ENCODE peak calls at places on chromosomes 1 and 21, in six cellular contexts. X is RWPE1, V is fibroblast of pulmonary artery, O is left lung, W is mesothelial cell of epicardium, R is choroid plexus epithelial cell. T is an unnamed sample.
A peak's percentile ranks its signal among the peaks of the same experiment; 100 is the strongest.

GRCh38 chr1:177983824-177984528 is 14.1 kb upstream of the SEC16B start:
- DNase-seq in W (no peak), V (peak; percentile 95), O (no peak), R (peak; percentile 97), X (peak; percentile 42), T (peak; percentile 95)

GRCh38 chr1:188668083-188668482 is 1809.6 kb downstream of the BRINP3 start:
- DNase-seq in R (no peak), W (no peak), X (peak; percentile 10), V (no peak), O (no peak), T (no peak)

GRCh38 chr1:2587071-2587859 is 688 bp downstream of the PRXL2B start:
- DNase-seq in V (peak; percentile 25), O (peak; percentile 89), W (no peak), X (peak; percentile 23), R (peak; percentile 26), T (peak; percentile 15)

GRCh38 chr1:205343431-205344009 is 13.2 kb downstream of the KLHDC8A start:
- DNase-seq in O (peak; percentile 82), X (no peak), W (no peak), V (no peak), R (no peak), T (no peak)

GRCh38 chr1:204295666-204296065 is 64.1 kb downstream of the PLEKHA6 start:
- DNase-seq in W (no peak), O (no peak), X (no peak), R (peak; percentile 41), V (no peak), T (no peak)

GRCh38 chr1:91864017-91864700 is 21.8 kb downstream of the TGFBR3 start:
- DNase-seq in R (peak; percentile 55), X (peak; percentile 53), W (no peak), V (peak; percentile 72), O (no peak), T (peak; percentile 43)

GRCh38 chr1:183515002-183515689 is 42.8 kb downstream of the SMG7 start:
- DNase-seq in W (no peak), X (peak; percentile 66), V (peak; percentile 53), O (no peak), R (peak; percentile 80), T (peak; percentile 66)

GRCh38 chr1:7266561-7266960 is 481.3 kb downstream of the CAMTA1 start:
- DNase-seq in X (no peak), R (no peak), V (no peak), O (no peak), W (no peak), T (no peak)

GRCh38 chr1:204829133-204829532 is 41.5 kb upstream of the NFASC start:
- DNase-seq in V (no peak), O (no peak), W (no peak), X (no peak), R (no peak), T (no peak)

GRCh38 chr1:50308883-50309282 is 114.4 kb downstream of the DMRTA2 start:
- DNase-seq in R (peak; percentile 16), O (no peak), X (peak; percentile 49), W (no peak), V (peak; percentile 46), T (peak; percentile 40)

GRCh38 chr1:68115308-68115707 is 64.9 kb upstream of the DIRAS3 start:
- DNase-seq in V (no peak), X (no peak), O (no peak), R (no peak), W (no peak), T (no peak)

GRCh38 chr1:154198756-154199562 is 7.1 kb upstream of the TPM3 start:
- DNase-seq in R (peak; percentile 83), O (no peak), V (peak; percentile 81), W (no peak), X (peak; percentile 48), T (peak; percentile 67)

GRCh38 chr1:92698932-92699331 is 86.0 kb downstream of the EVI5 start:
- DNase-seq in V (no peak), O (no peak), X (no peak), W (no peak), R (no peak), T (no peak)

GRCh38 chr1:211259596-211260126 is 495 bp downstream of the RCOR3 start:
- DNase-seq in R (peak; percentile 67), O (no peak), V (peak; percentile 61), X (peak; percentile 36), W (peak; percentile 41), T (peak; percentile 71)

GRCh38 chr1:1600861-1601563 is 1.1 kb upstream of the FNDC10 start:
- DNase-seq in W (no peak), V (no peak), O (peak; percentile 68), R (no peak), X (no peak), T (no peak)

GRCh38 chr1:183467687-183468086 is 4.6 kb upstream of the SMG7 start:
- DNase-seq in O (no peak), X (peak; percentile 61), R (peak; percentile 18), V (no peak), W (no peak), T (no peak)

GRCh38 chr1:32336963-32337675 is 1.1 kb upstream of the MARCKSL1 start:
- DNase-seq in V (peak; percentile 68), O (peak; percentile 91), X (no peak), R (peak; percentile 75), W (no peak), T (no peak)

GRCh38 chr1:31007462-31007991 is 58.0 kb downstream of the PUM1 start:
- DNase-seq in O (no peak), V (peak; percentile 80), W (no peak), R (peak; percentile 82), X (peak; percentile 68), T (peak; percentile 87)

GRCh38 chr1:108644984-108645383 is 15.9 kb downstream of the HENMT1 start:
- DNase-seq in W (no peak), O (peak; percentile 72), R (no peak), X (no peak), V (no peak), T (no peak)

GRCh38 chr1:117048431-117049133 is 11.5 kb upstream of the TTF2 start:
- DNase-seq in O (peak; percentile 43), W (no peak), X (no peak), V (no peak), R (no peak), T (no peak)

GRCh38 chr1:34419662-34420061 is 243.0 kb downstream of the C1orf94 start:
- DNase-seq in X (no peak), W (no peak), O (no peak), V (no peak), R (no peak), T (no peak)

GRCh38 chr1:29801561-29801973 is 565.2 kb downstream of the PTPRU start:
- DNase-seq in O (no peak), X (no peak), W (no peak), R (no peak), V (no peak), T (no peak)

GRCh38 chr1:32592953-32593352 is 53.7 kb downstream of the ZBTB8A start:
- DNase-seq in R (peak; percentile 23), W (no peak), V (no peak), X (no peak), O (no peak), T (peak; percentile 50)

DNA sequence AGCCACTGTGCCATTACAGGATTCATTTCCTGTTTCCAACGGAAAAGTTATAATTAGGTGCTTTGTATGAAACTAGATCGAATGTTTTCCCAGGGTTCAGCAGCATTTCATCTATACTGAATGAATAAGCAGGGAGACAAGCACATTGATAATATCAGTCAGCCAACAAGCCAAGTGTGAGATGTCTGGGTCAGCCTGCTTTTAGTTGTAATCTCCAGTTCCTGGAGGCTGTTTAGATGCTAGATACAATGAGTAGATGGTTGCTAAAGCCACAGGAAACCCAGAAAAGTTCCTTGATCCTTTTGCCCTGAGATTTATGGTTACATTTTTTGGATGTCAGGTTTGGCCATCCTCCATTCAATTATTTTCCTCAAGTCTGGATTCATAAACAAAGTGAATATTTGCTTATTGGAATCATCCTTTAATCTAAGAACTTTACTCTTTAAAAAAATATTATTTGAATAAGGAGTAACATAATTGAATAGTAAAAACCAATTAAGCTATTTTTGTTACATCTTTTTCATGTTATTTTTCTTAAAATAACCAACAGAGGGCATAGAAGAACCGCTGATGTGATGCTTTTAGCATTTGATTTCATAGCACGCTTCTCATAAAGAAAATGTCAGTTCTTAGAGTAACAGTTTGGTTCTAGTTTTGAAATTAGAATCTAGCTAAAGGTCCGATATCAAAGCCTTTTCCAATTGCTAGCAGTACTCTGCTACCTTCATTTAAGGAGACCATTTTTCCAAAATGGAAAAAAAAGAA is 76.6 kb downstream of the HSPA13 start:
- DNase-seq in X (peak; percentile 10), R (peak; percentile 39), W (no peak), O (no peak), V (peak; percentile 37), T (no peak)
- TF ChIP-seq CTCF in X (peak; percentile 48), R (no peak), W (no peak), O (no peak), V (peak; percentile 23), T (no peak)

GRCh38 chr1:25531082-25531461 is 12.3 kb upstream of the LDLRAP1 start:
- DNase-seq in X (no peak), R (no peak), O (no peak), V (no peak), W (no peak), T (no peak)

GRCh38 chr1:25530348-25531081 is 12.9 kb upstream of the LDLRAP1 start:
- DNase-seq in V (no peak), O (no peak), X (no peak), W (no peak), R (no peak), T (no peak)

GRCh38 chr1:25534389-25534788 is 9.0 kb upstream of the LDLRAP1 start:
- DNase-seq in X (no peak), O (no peak), V (no peak), R (no peak), W (no peak), T (no peak)

GRCh38 chr1:25536124-25536523 is 7.3 kb upstream of the LDLRAP1 start:
- DNase-seq in V (no peak), R (no peak), O (no peak), W (no peak), X (no peak), T (no peak)

DNA sequence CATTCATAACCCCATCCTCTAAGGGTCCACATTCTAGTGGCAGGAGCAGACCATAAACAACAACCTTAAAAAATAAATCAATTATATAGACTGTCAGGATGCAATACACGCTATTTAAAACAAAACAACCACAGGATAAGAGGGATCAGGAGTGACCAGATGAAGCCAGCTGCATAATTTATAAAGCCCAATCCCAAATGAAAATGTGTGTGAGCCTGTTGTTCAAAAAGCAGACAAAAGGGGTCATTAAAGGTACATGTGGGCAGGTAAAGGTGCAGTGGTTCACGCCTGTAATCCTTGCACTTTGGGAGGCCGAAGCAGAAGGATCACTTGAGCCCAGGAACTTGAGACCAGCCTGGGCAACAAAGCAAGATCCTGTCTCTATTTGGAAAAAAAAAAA is 10.4 kb upstream of the LDLRAP1 start:
- DNase-seq in X (no peak), O (no peak), R (no peak), W (no peak), V (no peak), T (no peak)
- TF ChIP-seq CTCF in X (no peak), O (no peak), R (no peak), W (no peak), V (no peak), T (no peak)

DNA sequence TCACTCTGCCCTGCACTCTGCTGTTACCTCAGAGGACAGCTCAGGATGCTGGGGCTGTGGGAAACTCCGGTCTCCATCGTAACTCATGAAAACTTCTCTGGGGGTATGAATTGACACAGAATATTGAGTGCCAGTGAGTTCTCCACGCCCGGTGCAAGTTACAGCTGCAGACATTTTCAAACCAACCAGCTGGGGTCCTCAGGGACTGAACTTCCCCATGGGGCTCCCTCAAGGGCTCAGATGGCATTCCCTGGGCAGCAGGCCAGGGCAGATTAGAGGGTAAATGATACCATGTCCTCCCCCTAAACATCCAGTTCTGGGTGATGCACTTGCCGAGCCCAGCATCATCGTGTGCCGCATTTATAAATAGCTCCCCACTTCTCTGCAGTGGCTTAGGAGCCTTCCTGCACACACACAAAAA is 27.8 kb upstream of the CCSAP start:
- DNase-seq in X (no peak), R (no peak), V (no peak), W (no peak), O (no peak), T (no peak)
- TF ChIP-seq CTCF in X (no peak), R (no peak), V (no peak), W (no peak), O (no peak), T (no peak)

GRCh38 chr1:233376711-233377110 is 49.2 kb downstream of the MAP3K21 start:
- DNase-seq in W (no peak), X (no peak), R (no peak), V (no peak), O (no peak), T (no peak)
- TF ChIP-seq CTCF in W (no peak), X (no peak), R (no peak), V (no peak), O (no peak), T (no peak)

T was measured in astrocyte of the spinal cord.